ENCODE peak calls at places on chromosomes 13 and 19, in six cellular contexts. W is central memory CD8-positive, alpha-beta T cell; H is progenitor cell of endocrine pancreas; D is thoracic aorta; C is anterior cingulate cortex; P is COR-L47. U is an unnamed sample.

GRCh38 chr13:98792784-98793183 is 40.3 kb upstream of the SLC15A1 start:
- DNase-seq in W (no peak), H (no peak), D (no peak), C (no peak), P (no peak), U (no peak)

GRCh38 chr19:1854542-1855039 is 6.3 kb upstream of the REXO1 start:
- DNase-seq in W (no peak), H (no peak), D (no peak), C (no peak), P (no peak), U (no peak)

GRCh38 chr19:9863759-9864158 is 28.6 kb downstream of the PIN1 start:
- DNase-seq in W (no peak), H (no peak), D (no peak), C (no peak), P (no peak), U (no peak)

GRCh38 chr13:40236566-40237168 is 429.8 kb downstream of the FOXO1 start:
- DNase-seq in W (no peak), H (no peak), D (peak; percentile 53), C (no peak), P (no peak), U (no peak)

GRCh38 chr13:39321578-39321977 is 281.4 kb downstream of the LHFPL6 start:
- DNase-seq in W (no peak), H (no peak), D (no peak), C (no peak), P (no peak), U (no peak)

GRCh38 chr19:42532881-42533280 is 4.6 kb upstream of the CEACAM1 start:
- DNase-seq in W (no peak), H (no peak), D (no peak), C (peak; percentile 8), P (no peak), U (no peak)

GRCh38 chr13:42747399-42747873 is 33.9 kb upstream of the FAM216B start:
- DNase-seq in W (no peak), H (no peak), D (no peak), C (no peak), P (peak; percentile 47), U (peak; percentile 11)

GRCh38 chr19:40622773-40623075 is 21.6 kb downstream of the LTBP4 start:
- DNase-seq in W (no peak), H (no peak), D (no peak), C (no peak), P (no peak), U (no peak)

GRCh38 chr13:27774169-27774568 is 18.1 kb upstream of the GSX1 start:
- DNase-seq in W (no peak), H (no peak), D (no peak), C (no peak), P (no peak), U (no peak)

GRCh38 chr13:94726425-94726824 is 14.1 kb upstream of the SOX21 start:
- DNase-seq in W (no peak), H (no peak), D (no peak), C (no peak), P (no peak), U (no peak)

GRCh38 chr13:97043302-97043701 is 49.0 kb upstream of the OXGR1 start:
- DNase-seq in W (no peak), H (no peak), D (no peak), C (no peak), P (no peak), U (no peak)